ENCODE peak calls at places on chromosome 5, in ten cellular contexts. N is MM.1S, B is astrocyte of the spinal cord, Z is fibroblast of lung, W is AG04449, S is type B pancreatic cell, H is HL-60, C is tibial nerve, J is HepG2, D is WTC11. V is an unnamed sample.

GRCh38 chr5:132134384-132134783 is 60.8 kb downstream of the CSF2 start:
- DNase-seq in N (peak; percentile 61), B (peak; percentile 43), Z (peak; percentile 17), W (no peak), S (no peak), H (no peak), C (no peak), J (peak; percentile 15), D (no peak), V (no peak)

GRCh38 chr5:147863409-147864194 is 14.9 kb upstream of the SCGB3A2 start:
- DNase-seq in N (no peak), B (no peak), Z (no peak), W (no peak), S (no peak), H (no peak), C (no peak), J (no peak), D (no peak), V (no peak)

GRCh38 chr5:55895276-55895675 is 44.1 kb downstream of the IL31RA start:
- DNase-seq in N (no peak), B (no peak), Z (no peak), W (no peak), S (no peak), H (no peak), C (no peak), J (no peak), D (no peak), V (no peak)

GRCh38 chr5:133489632-133490031 is 122.7 kb downstream of the FSTL4 start:
- DNase-seq in N (peak; percentile 74), B (no peak), Z (no peak), W (no peak), S (no peak), H (no peak), C (no peak), J (peak; percentile 13), D (no peak), V (peak; percentile 25)

GRCh38 chr5:4994994-4995393 is 145.1 kb upstream of the ADAMTS16 start:
- DNase-seq in N (no peak), B (peak; percentile 83), Z (peak; percentile 87), W (no peak), S (no peak), H (no peak), C (no peak), J (no peak), D (no peak), V (no peak)

GRCh38 chr5:61735531-61735930 is 403.5 kb downstream of the ZSWIM6 start:
- DNase-seq in N (no peak), B (no peak), Z (peak; percentile 8), W (no peak), S (no peak), H (no peak), C (no peak), J (no peak), D (no peak), V (no peak)

GRCh38 chr5:9395736-9396135 is 150.1 kb downstream of the SEMA5A start:
- DNase-seq in N (no peak), B (no peak), Z (no peak), W (no peak), S (no peak), H (no peak), C (no peak), J (no peak), D (no peak), V (no peak)

GRCh38 chr5:36199620-36200019 is 42.1 kb downstream of the NADK2 start:
- DNase-seq in N (no peak), B (no peak), Z (peak; percentile 82), W (no peak), S (no peak), H (no peak), C (no peak), J (no peak), D (no peak), V (no peak)

GRCh38 chr5:170221319-170221718 is 11.5 kb upstream of the C5orf58 start:
- DNase-seq in N (no peak), B (peak; percentile 59), Z (peak; percentile 37), W (no peak), S (no peak), H (no peak), C (no peak), J (no peak), D (no peak), V (no peak)
- TF ChIP-seq CTCF in N (no peak), B (peak; percentile 2), Z (peak; percentile 9), W (no peak), S (peak; percentile 70), H (no peak), C (peak; percentile 4), J (no peak), D (no peak), V (no peak)

GRCh38 chr5:151458314-151458713 is 10.9 kb downstream of the SLC36A1 start:
- DNase-seq in N (no peak), B (no peak), Z (no peak), W (no peak), S (no peak), H (no peak), C (no peak), J (no peak), D (no peak), V (no peak)

GRCh38 chr5:151454889-151455288 is 7.5 kb downstream of the SLC36A1 start:
- DNase-seq in N (no peak), B (no peak), Z (no peak), W (no peak), S (no peak), H (no peak), C (no peak), J (no peak), D (no peak), V (no peak)

GRCh38 chr5:151459680-151460079 is 12.3 kb downstream of the SLC36A1 start:
- DNase-seq in N (no peak), B (no peak), Z (peak; percentile 32), W (no peak), S (no peak), H (no peak), C (no peak), J (no peak), D (no peak), V (no peak)

GRCh38 chr5:151454166-151454565 is 6.8 kb downstream of the SLC36A1 start:
- DNase-seq in N (no peak), B (no peak), Z (no peak), W (no peak), S (no peak), H (no peak), C (no peak), J (no peak), D (no peak), V (no peak)

DNA sequence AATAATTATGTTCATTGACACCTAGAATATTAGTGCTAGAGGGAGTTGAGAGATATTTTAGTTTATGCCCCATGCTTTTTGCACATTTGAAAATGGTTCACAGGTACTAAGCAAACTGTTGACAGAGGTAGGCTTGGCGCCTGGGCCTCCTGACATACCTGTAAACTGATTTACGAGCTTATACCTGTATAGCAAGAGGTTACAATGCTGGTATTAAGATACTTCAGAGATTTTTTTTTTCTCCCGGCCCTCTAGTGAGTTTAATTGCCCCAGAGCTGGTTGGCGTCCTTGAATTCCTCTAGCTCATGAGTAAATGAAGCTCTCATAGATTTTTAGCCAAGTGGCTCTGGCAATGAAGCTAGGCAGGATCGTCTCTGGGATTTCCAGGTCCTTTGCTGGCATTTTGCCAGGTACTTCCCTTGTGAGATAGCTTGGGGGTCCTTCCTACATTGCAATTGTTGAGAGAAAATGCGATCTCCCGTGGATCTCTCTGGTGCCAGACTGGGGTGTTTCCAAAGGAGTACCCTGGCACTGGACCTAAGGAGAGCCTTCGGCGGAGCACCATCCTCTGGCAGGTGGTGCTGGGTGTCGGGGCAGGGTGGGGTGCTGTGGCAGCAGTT is 9.0 kb downstream of the SLC36A1 start:
- DNase-seq in N (no peak), B (no peak), Z (no peak), W (no peak), S (no peak), H (no peak), C (no peak), J (no peak), D (no peak), V (no peak)
- TF ChIP-seq CTCF in N (no peak), B (no peak), Z (no peak), W (no peak), S (no peak), H (no peak), C (no peak), J (no peak), D (no peak), V (no peak)

GRCh38 chr5:149641600-149641999 is 60.3 kb downstream of the ARHGEF37 start:
- DNase-seq in N (no peak), B (no peak), Z (no peak), W (no peak), S (no peak), H (no peak), C (no peak), J (no peak), D (no peak), V (no peak)

GRCh38 chr5:149640350-149640999 is 59.2 kb downstream of the ARHGEF37 start:
- DNase-seq in N (no peak), B (no peak), Z (no peak), W (no peak), S (no peak), H (no peak), C (no peak), J (no peak), D (no peak), V (no peak)

GRCh38 chr5:149638546-149639241 is 57.4 kb downstream of the ARHGEF37 start:
- DNase-seq in N (no peak), B (no peak), Z (no peak), W (no peak), S (no peak), H (no peak), C (no peak), J (no peak), D (no peak), V (no peak)

GRCh38 chr5:149639718-149640117 is 58.4 kb downstream of the ARHGEF37 start:
- DNase-seq in N (no peak), B (no peak), Z (no peak), W (no peak), S (no peak), H (peak; percentile 23), C (no peak), J (no peak), D (no peak), V (no peak)

GRCh38 chr5:149641000-149641576 is 59.8 kb downstream of the ARHGEF37 start:
- DNase-seq in N (no peak), B (peak; percentile 45), Z (no peak), W (no peak), S (no peak), H (no peak), C (peak; percentile 27), J (peak; percentile 85), D (no peak), V (no peak)
- TF ChIP-seq CTCF in N (no peak), B (no peak), Z (peak; percentile 15), W (no peak), S (no peak), H (no peak), C (no peak), J (no peak), D (no peak), V (no peak)

DNA sequence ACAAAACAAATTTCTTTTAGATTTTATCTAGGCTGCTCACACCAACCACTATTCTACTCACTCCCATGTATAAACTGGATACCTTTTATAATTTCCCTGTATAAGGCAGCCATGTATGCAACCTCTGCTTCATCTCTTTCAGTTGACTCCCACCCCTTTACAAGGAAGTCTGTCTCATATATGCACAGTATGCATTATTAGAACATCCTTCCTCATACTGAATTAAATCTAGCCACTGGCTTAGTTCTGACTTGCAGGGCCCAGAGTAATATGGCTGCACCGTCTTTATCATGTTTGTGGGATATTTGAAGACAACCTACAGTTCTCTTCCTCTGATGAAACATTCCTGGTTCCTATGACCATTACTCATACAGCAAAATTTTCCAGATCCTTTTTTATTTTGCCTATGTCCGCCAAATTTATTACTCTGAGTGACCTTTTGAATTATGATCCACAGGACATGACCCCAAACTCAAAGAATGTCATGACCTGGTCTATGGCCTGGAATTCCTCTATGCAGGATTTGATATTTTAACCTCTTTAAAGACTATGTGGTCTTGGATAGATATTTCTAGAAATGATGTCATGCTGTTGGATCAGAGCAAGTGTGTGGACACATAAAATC is 76.6 kb upstream of the ITGA1 start:
- DNase-seq in N (no peak), B (peak; percentile 71), Z (peak; percentile 11), W (no peak), S (no peak), H (no peak), C (no peak), J (no peak), D (no peak), V (no peak)
- TF ChIP-seq CTCF in N (no peak), B (no peak), Z (no peak), W (no peak), S (no peak), H (no peak), C (no peak), J (no peak), D (no peak), V (no peak)